ENCODE peak calls at places on chromosomes 13 and 19, in five cellular contexts. S is Peyer's patch, H is sigmoid colon, Q is thyroid gland, F is stomach. G is an unnamed sample. For H3K36me3, the result is how much of the 10 kb centered on the place peaks cover.

GRCh38 chr19:10617409-10618121 is 7.8 kb upstream of the SLC44A2 start:
- DNase-seq in Q (no peak), S (no peak), H (no peak), F (no peak), G (no peak)

GRCh38 chr13:90238433-90238832 is 1109.1 kb upstream of the MIR17HG start:
- DNase-seq in Q (no peak), H (no peak), F (no peak), S (no peak), G (no peak)

GRCh38 chr19:20279516-20279915 is 112.5 kb downstream of the ZNF486 start:
- DNase-seq in H (no peak), Q (no peak), F (no peak), S (no peak), G (no peak)

GRCh38 chr13:48304132-48304876 is 753 bp downstream of the RB1 start:
- DNase-seq in H (peak), Q (peak), S (peak), F (peak), G (no peak)

GRCh38 chr19:35307990-35308389 is 16.0 kb downstream of the MAG start:
- DNase-seq in S (no peak), F (no peak), Q (no peak), H (no peak), G (no peak)

GRCh38 chr13:46143239-46143701 is 38.4 kb upstream of the CPB2 start:
- DNase-seq in H (no peak), Q (no peak), S (no peak), F (no peak), G (no peak)

GRCh38 chr19:56660381-56661105 is 11.0 kb downstream of the ZNF835 start:
- DNase-seq in Q (peak), H (no peak), F (no peak), S (no peak), G (no peak)

GRCh38 chr19:1266818-1267440 is 2.2 kb upstream of the CIRBP start:
- DNase-seq in Q (peak), F (peak), H (peak), S (peak), G (no peak)

GRCh38 chr13:77016241-77016812 is 10.6 kb downstream of the FBXL3 start:
- DNase-seq in F (no peak), S (no peak), H (no peak), Q (no peak), G (no peak)

GRCh38 chr19:18795540-18795939 is 4.4 kb upstream of the COMP start:
- DNase-seq in H (no peak), Q (no peak), F (no peak), S (no peak), G (no peak)

GRCh38 chr13:113552786-113553540 is 31.6 kb upstream of the TFDP1 start:
- DNase-seq in Q (no peak), H (no peak), F (peak), S (no peak), G (no peak)

GRCh38 chr13:71067164-71067815 is 799.7 kb downstream of the DACH1 start:
- DNase-seq in H (no peak), S (no peak), F (no peak), Q (no peak), G (no peak)

GRCh38 chr19:18649371-18650047 is 12.7 kb downstream of the KLHL26 start:
- DNase-seq in F (no peak), Q (peak), H (peak), S (peak), G (no peak)

GRCh38 chr19:38122402-38123093 is 101.5 kb downstream of the DPF1 start:
- DNase-seq in Q (no peak), F (no peak), H (no peak), S (no peak), G (no peak)

GRCh38 chr13:98370806-98371553 is 193.9 kb upstream of the RNF113B start:
- DNase-seq in F (peak), H (peak), Q (peak), S (no peak), G (no peak)

GRCh38 chr13:71316964-71317363 is 550.0 kb downstream of the DACH1 start:
- DNase-seq in Q (no peak), F (no peak), H (no peak), S (no peak), G (no peak)

GRCh38 chr13:24356270-24356669 is 46.9 kb downstream of the C1QTNF9 start:
- DNase-seq in S (no peak), F (no peak), Q (no peak), H (no peak), G (no peak)

GRCh38 chr13:38483623-38484022 is 134.0 kb downstream of the UFM1 start:
- DNase-seq in Q (no peak), F (no peak), S (no peak), H (no peak), G (no peak)

GRCh38 chr19:45464861-45465427 is 2.9 kb upstream of the FOSB start:
- DNase-seq in H (no peak), S (no peak), F (no peak), Q (no peak), G (no peak)

GRCh38 chr19:1173160-1173844 is 766 bp downstream of the SBNO2 start:
- DNase-seq in Q (no peak), S (peak), F (no peak), H (peak), G (no peak)

GRCh38 chr13:94416454-94417080 is 62.9 kb downstream of the DCT start:
- DNase-seq in S (no peak), F (no peak), H (no peak), Q (no peak), G (no peak)

GRCh38 chr19:32415246-32415645 is 9.7 kb downstream of the DPY19L3 start:
- DNase-seq in H (no peak), F (no peak), S (no peak), Q (no peak), G (no peak)

GRCh38 chr13:68938639-68939038 is 1169.0 kb upstream of the ATXN8OS start:
- DNase-seq in H (no peak), Q (no peak), S (no peak), F (no peak), G (no peak)

GRCh38 chr13:113943821-113944565 is 29.9 kb downstream of the C13orf46 start:
- DNase-seq in Q (no peak), S (no peak), H (peak), F (no peak), G (no peak)

GRCh38 chr13:48624858-48625257 is 28.9 kb upstream of the CYSLTR2 start:
- DNase-seq in Q (no peak), S (no peak), F (no peak), H (no peak), G (no peak)

GRCh38 chr19:28785961-28786360 is 427.0 kb downstream of the UQCRFS1 start:
- DNase-seq in S (no peak), H (no peak), F (no peak), Q (no peak), G (no peak)

GRCh38 chr19:8663920-8664670 is 33.7 kb downstream of the NFILZ start:
- DNase-seq in Q (no peak), F (no peak), H (no peak), S (peak), G (no peak)

GRCh38 chr19:53912653-53913052 is 3.6 kb downstream of the CACNG7 start:
- DNase-seq in F (no peak), Q (no peak), S (no peak), H (no peak), G (no peak)

GRCh38 chr19:27750697-27751391 is 1462.1 kb downstream of the UQCRFS1 start:
- DNase-seq in H (peak), S (no peak), F (peak), Q (no peak), G (no peak)

GRCh38 chr19:44803442-44804428 is 5.2 kb upstream of the BCAM start:
- DNase-seq in F (no peak), H (no peak), S (no peak), Q (peak), G (no peak)

GRCh38 chr13:46668906-46669525 is 116.0 kb downstream of the LRCH1 start:
- DNase-seq in S (no peak), H (no peak), Q (no peak), F (no peak), G (no peak)

GRCh38 chr19:39928357-39928725 is 6.1 kb downstream of the FCGBP start:
- DNase-seq in H (no peak), F (no peak), Q (no peak), S (no peak), G (no peak)

GRCh38 chr13:41150058-41150457 is 17.5 kb upstream of the KBTBD6 start:
- DNase-seq in S (no peak), F (no peak), Q (no peak), H (no peak), G (no peak)

GRCh38 chr13:41139296-41139966 is 6.8 kb upstream of the KBTBD6 start:
- DNase-seq in F (no peak), S (no peak), H (no peak), Q (no peak), G (no peak)

GRCh38 chr13:41148421-41149283 is 16.1 kb upstream of the KBTBD6 start:
- DNase-seq in S (no peak), Q (no peak), H (no peak), F (no peak), G (no peak)

GRCh38 chr13:41144576-41144975 is 12.0 kb upstream of the KBTBD6 start:
- DNase-seq in F (no peak), H (no peak), S (no peak), Q (no peak), G (no peak)

DNA sequence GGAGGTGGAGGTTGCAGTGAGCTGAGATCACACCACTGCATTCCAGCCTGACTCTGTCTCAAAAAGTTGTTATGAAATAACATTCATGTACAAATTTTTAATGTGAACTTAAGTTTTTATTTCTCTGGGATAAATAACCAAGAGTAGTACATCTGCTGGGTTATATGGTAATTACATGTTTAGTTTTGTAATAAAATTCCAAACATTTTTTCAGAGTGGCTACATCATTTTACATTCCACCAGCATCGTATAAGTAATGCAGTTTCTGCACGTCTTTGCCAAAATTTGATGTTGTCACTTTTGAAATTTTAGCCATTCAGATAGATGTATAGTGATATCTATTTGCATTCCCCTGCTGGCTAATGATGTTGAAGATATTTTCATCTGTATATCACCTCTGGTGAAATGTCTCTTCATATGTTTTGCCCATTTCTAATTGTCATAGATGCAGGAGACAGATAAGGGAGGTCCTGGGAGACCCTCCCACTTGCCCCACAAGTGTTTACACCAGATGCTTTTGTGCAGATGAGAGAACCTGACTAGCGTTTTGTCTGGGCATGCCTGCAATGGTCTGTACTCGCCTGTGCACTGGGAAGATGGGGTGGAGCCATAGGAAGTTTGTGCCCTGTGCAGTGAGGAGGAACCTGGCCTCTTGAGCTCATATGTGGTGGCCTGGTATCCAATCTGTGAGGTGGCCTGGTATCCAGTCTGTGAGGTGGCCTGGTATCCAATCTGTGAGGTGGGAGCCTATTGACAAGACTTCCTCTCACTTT is 12.7 kb upstream of the KBTBD6 start:
- DNase-seq in Q (no peak), H (no peak), S (no peak), F (no peak), G (no peak)
- H3K27ac ChIP-seq in Q (no peak), H (no peak), S (no peak), F (no peak), G (no peak)

GRCh38 chr19:41897181-41897580 is 14.2 kb downstream of the ARHGEF1 start:
- DNase-seq in S (no peak), Q (no peak), H (no peak), F (no peak), G (no peak)
- H3K36me3 ChIP-seq in S (under half), Q (under half), H (half or more), F (half or more), G (under half)

GRCh38 chr13:78323848-78324247 is 279.5 kb downstream of the POU4F1 start:
- DNase-seq in S (no peak), Q (no peak), F (no peak), H (no peak), G (no peak)

GRCh38 chr13:78323040-78323439 is 280.3 kb downstream of the POU4F1 start:
- DNase-seq in H (no peak), S (no peak), Q (no peak), F (no peak), G (no peak)

GRCh38 chr13:78326608-78327007 is 276.7 kb downstream of the POU4F1 start:
- DNase-seq in Q (no peak), H (no peak), F (no peak), S (no peak), G (no peak)

DNA sequence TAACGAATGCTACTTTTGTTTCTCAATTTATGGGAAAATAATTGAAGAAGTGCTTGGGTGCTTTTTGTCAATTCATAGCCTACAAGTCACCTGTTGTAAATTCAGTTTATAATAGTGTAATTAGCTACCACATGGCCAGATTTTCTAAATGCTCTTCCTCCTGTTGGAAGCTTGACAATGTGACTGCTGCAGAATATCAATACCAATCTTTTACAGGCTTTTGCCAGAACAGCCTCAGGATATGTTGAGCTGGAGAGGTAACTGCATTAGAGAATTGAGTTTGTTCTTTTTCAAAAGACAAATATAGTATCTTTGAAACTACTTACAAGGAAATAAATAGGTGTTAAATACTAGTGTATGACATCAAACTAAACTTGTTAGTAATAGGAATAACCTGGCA is 277.8 kb downstream of the POU4F1 start:
- DNase-seq in H (no peak), F (no peak), Q (no peak), S (no peak), G (no peak)
- TF ChIP-seq POLR2A in H (no peak), F (no peak), Q (no peak), S (no peak), G (no peak)

DNA sequence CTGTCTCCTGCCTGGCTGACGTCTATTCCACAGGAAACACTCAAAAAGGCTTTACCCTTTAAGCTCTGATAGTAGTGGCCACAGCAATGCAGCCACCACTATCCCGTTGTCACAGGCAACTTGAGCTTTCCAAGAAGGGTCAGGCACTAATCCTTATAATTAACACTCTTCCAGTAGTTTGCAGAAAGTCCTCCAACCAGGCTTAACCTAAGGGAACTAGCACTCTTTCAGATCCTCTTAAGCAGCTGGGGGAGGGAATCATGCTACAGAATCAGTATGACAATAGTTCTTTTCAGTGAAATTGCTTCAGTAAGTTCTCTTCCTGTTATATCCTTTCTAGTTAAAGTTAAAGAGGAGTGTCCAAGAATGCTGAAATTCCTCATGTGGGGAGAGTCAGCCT is 82.2 kb downstream of the TNFSF11 start:
- DNase-seq in S (no peak), H (no peak), Q (no peak), F (no peak), G (no peak)
- H3K27ac ChIP-seq in S (no peak), H (no peak), Q (no peak), F (no peak), G (no peak)